ENCODE peak calls at places on chromosomes 7 and 10, in five cellular contexts. G is CD8-positive, alpha-beta memory T cell; W is NCI-H1092; N is posterior vena cava; C is T-cell. F is an unnamed sample.

GRCh38 chr7:81029523-81029922 is 110.7 kb upstream of the SEMA3C start:
- DNase-seq in G (no peak), W (no peak), N (no peak), C (no peak), F (no peak)

GRCh38 chr7:17401806-17402627 is 103.6 kb downstream of the AHR start:
- DNase-seq in G (no peak), W (no peak), N (no peak), C (no peak), F (no peak)

GRCh38 chr10:42975005-42975493 is 101.8 kb upstream of the RET start:
- DNase-seq in G (no peak), W (no peak), N (peak), C (no peak), F (no peak)

GRCh38 chr7:96976106-96976505 is 29.2 kb upstream of the DLX6 start:
- DNase-seq in G (no peak), W (no peak), N (no peak), C (no peak), F (no peak)

GRCh38 chr7:155883491-155884224 is 71.4 kb upstream of the SHH start:
- DNase-seq in G (no peak), W (no peak), N (no peak), C (no peak), F (no peak)

GRCh38 chr7:131945313-131945831 is 388.9 kb upstream of the PODXL start:
- DNase-seq in G (no peak), W (peak), N (peak), C (no peak), F (no peak)

GRCh38 chr10:110176122-110176521 is 31.3 kb upstream of the MXI1 start:
- DNase-seq in G (no peak), W (no peak), N (no peak), C (no peak), F (no peak)

GRCh38 chr7:140537750-140538482 is 58.6 kb upstream of the MKRN1 start:
- DNase-seq in G (no peak), W (no peak), N (peak), C (no peak), F (no peak)

GRCh38 chr10:52965938-52966401 is 193.4 kb upstream of the MBL2 start:
- DNase-seq in G (no peak), W (no peak), N (no peak), C (no peak), F (no peak)

GRCh38 chr7:20075415-20075814 is 141.8 kb downstream of the MACC1 start:
- DNase-seq in G (no peak), W (no peak), N (no peak), C (no peak), F (no peak)

GRCh38 chr7:4805110-4805978 is 29.9 kb downstream of the AP5Z1 start:
- DNase-seq in G (no peak), W (no peak), N (no peak), C (no peak), F (no peak)

F was measured in CD4-positive, alpha-beta T cell.